ENCODE peak calls at places on chromosomes 12 and 14, in five cellular contexts. R, Y, C, A and K are unnamed samples.
A peak's percentile ranks its signal among the peaks of the same experiment; 100 is the strongest.

GRCh38 chr12:81209001-81209400 is 131.1 kb downstream of the ACSS3 start:
- DNase-seq in R (peak; percentile 41), Y (no peak), C (no peak), A (no peak), K (peak; percentile 9)

GRCh38 chr12:65524666-65525065 is 246.2 kb downstream of the MSRB3 start:
- DNase-seq in R (peak; percentile 82), Y (no peak), C (no peak), A (no peak), K (peak; percentile 71)

GRCh38 chr14:23358042-23358441 is 5.4 kb upstream of the SLC22A17 start:
- DNase-seq in R (no peak), Y (no peak), C (peak; percentile 10), A (no peak), K (no peak)

GRCh38 chr14:105021656-105022275 is 883 bp upstream of the CDCA4 start:
- DNase-seq in R (no peak), Y (no peak), C (peak; percentile 70), A (peak; percentile 64), K (no peak)

GRCh38 chr12:54053625-54054441 is at the start of gene HOXC4:
- DNase-seq in R (no peak), Y (no peak), C (peak; percentile 69), A (peak; percentile 21), K (no peak)

GRCh38 chr12:11722071-11722470 is 72.6 kb downstream of the ETV6 start:
- DNase-seq in R (no peak), Y (no peak), C (no peak), A (no peak), K (no peak)

GRCh38 chr12:80064269-80064668 is 35.1 kb upstream of the OTOGL start:
- DNase-seq in R (peak; percentile 56), Y (no peak), C (no peak), A (no peak), K (no peak)

GRCh38 chr12:47066278-47067048 is 13.0 kb upstream of the PCED1B start:
- DNase-seq in R (no peak), Y (no peak), C (no peak), A (no peak), K (no peak)

GRCh38 chr14:25909361-25909760 is 688.5 kb downstream of the NOVA1 start:
- DNase-seq in R (no peak), Y (no peak), C (no peak), A (no peak), K (no peak)

GRCh38 chr12:24557738-24558137 is 391.2 kb downstream of the BCAT1 start:
- DNase-seq in R (no peak), Y (no peak), C (no peak), A (no peak), K (no peak)

GRCh38 chr12:20377750-20378149 is 9.4 kb downstream of the PDE3A start:
- DNase-seq in R (no peak), Y (no peak), C (no peak), A (no peak), K (no peak)

GRCh38 chr14:20332386-20332945 is 613 bp downstream of the CCNB1IP1 start:
- DNase-seq in R (no peak), Y (no peak), C (no peak), A (peak; percentile 11), K (no peak)

GRCh38 chr14:59293934-59294661 is 105.6 kb downstream of the DAAM1 start:
- DNase-seq in R (no peak), Y (no peak), C (no peak), A (no peak), K (no peak)

GRCh38 chr12:121800694-121801600 is 2.9 kb upstream of the SETD1B start:
- DNase-seq in R (peak; percentile 70), Y (no peak), C (peak; percentile 90), A (peak; percentile 85), K (no peak)

GRCh38 chr14:91858536-91859275 is 8.6 kb downstream of the TC2N start:
- DNase-seq in R (peak; percentile 40), Y (no peak), C (no peak), A (no peak), K (peak; percentile 73)

GRCh38 chr12:39573971-39574370 is 45.6 kb downstream of the ABCD2 start:
- DNase-seq in R (no peak), Y (no peak), C (no peak), A (no peak), K (no peak)

GRCh38 chr14:71662291-71662790 is 269.9 kb upstream of the RGS6 start:
- DNase-seq in R (no peak), Y (no peak), C (no peak), A (no peak), K (no peak)

GRCh38 chr12:52295663-52296062 is 4.3 kb upstream of the KRT81 start:
- DNase-seq in R (no peak), Y (no peak), C (peak; percentile 11), A (no peak), K (no peak)

GRCh38 chr14:29926228-29926627 is 1.4 kb downstream of the PRKD1 start:
- DNase-seq in R (no peak), Y (no peak), C (no peak), A (no peak), K (no peak)

GRCh38 chr14:95519699-95520098 is 3.2 kb upstream of the SYNE3 start:
- DNase-seq in R (peak; percentile 59), Y (no peak), C (peak; percentile 88), A (peak; percentile 71), K (peak; percentile 71)

GRCh38 chr12:1318327-1319031 is 275.9 kb downstream of the FBXL14 start:
- DNase-seq in R (peak; percentile 2), Y (no peak), C (no peak), A (no peak), K (peak; percentile 29)

GRCh38 chr12:238116-238515 is 24.2 kb upstream of the SLC6A12 start:
- DNase-seq in R (no peak), Y (no peak), C (no peak), A (no peak), K (no peak)

GRCh38 chr12:53051058-53051880 is 1.4 kb downstream of the TNS2 start:
- DNase-seq in R (peak; percentile 63), Y (no peak), C (peak; percentile 75), A (peak; percentile 57), K (no peak)

GRCh38 chr12:71694099-71694820 is 8.4 kb downstream of the TMEM19 start:
- DNase-seq in R (no peak), Y (no peak), C (no peak), A (peak; percentile 28), K (no peak)

GRCh38 chr12:21183721-21184275 is 52.8 kb downstream of the SLCO1B1 start:
- DNase-seq in R (no peak), Y (no peak), C (no peak), A (no peak), K (no peak)

GRCh38 chr12:12718853-12719252 is 1.7 kb downstream of the CDKN1B start:
- DNase-seq in R (no peak), Y (no peak), C (no peak), A (no peak), K (no peak)

GRCh38 chr12:94560416-94561221 is 89.7 kb downstream of the TMCC3 start:
- DNase-seq in R (peak; percentile 67), Y (peak; percentile 74), C (peak; percentile 78), A (peak; percentile 61), K (no peak)

GRCh38 chr12:108779998-108780688 is 48.8 kb upstream of the CORO1C start:
- DNase-seq in R (no peak), Y (no peak), C (no peak), A (no peak), K (peak; percentile 19)

GRCh38 chr12:52277486-52278245 is 3.2 kb downstream of the KRT86 start:
- DNase-seq in R (no peak), Y (no peak), C (peak; percentile 34), A (no peak), K (no peak)

GRCh38 chr14:101755591-101756324 is 5.8 kb upstream of the PPP2R5C start:
- DNase-seq in R (no peak), Y (no peak), C (no peak), A (no peak), K (no peak)

GRCh38 chr12:91037301-91037700 is 20.5 kb downstream of the KERA start:
- DNase-seq in R (no peak), Y (no peak), C (no peak), A (no peak), K (peak; percentile 81)

GRCh38 chr12:95908573-95908972 is 33.8 kb downstream of the CCDC38 start:
- DNase-seq in R (no peak), Y (no peak), C (no peak), A (no peak), K (no peak)

GRCh38 chr14:38127356-38127755 is 80.3 kb upstream of the SSTR1 start:
- DNase-seq in R (no peak), Y (no peak), C (no peak), A (no peak), K (no peak)

GRCh38 chr12:51171884-51172514 is 936 bp downstream of the TFCP2 start:
- DNase-seq in R (peak; percentile 20), Y (no peak), C (peak; percentile 49), A (peak; percentile 24), K (no peak)

DNA sequence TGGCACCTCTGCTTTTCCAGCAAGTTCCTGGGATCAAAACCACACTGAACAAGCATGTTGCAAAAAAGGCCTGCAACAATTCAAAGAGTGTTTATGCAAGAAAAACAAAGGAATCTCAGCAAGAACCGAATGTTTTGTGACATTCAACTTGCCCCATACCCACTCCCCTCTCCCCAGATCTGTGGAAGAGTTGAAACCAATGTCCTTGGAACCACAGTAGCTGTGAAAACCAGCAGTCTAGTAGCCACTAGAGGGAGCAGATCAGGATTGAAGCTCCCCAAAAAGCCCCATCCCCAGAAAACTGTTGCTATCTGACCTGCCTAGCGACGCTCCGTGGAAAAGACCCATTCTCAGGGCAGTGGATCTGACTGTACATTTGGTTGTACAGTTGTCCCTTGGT is 27.1 kb downstream of the PRKAB1 start:
- DNase-seq in R (peak; percentile 5), Y (no peak), C (no peak), A (no peak), K (no peak)
- TF ChIP-seq CTCF in R (peak; percentile 74), Y (peak; percentile 60), C (peak; percentile 42), A (peak; percentile 38), K (peak; percentile 69)

DNA sequence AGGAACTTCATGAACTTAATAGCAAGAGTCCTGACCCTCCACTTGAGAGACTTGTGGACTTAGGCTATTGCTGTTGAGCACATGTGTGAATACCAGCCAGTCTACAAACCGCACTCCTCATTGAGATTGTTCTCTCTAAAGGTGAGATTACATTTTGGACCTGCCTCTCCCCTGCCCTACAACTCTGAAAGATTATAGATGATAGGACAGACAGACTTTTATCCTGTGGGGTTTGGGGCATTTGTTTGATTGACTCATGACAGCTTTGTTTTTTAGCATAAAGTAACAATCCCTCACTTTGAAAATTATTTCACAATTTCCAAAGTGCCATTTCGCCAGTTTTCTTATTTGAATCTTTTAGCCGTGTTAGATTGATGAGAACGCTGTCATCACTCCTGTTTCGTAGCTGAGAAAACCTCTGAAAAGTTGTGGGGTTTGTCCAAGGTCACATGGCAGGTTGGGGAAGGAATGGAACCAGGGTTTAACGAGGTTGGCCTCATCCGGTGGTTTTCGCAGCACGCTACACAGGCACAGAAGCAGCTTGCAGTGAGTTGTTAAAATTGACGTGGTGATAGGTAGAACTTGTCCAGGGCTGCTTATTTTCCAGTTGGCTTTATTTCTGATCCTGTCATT is 836 bp downstream of the EVL start:
- DNase-seq in R (no peak), Y (no peak), C (peak; percentile 91), A (peak; percentile 66), K (no peak)
- H3K4me3 ChIP-seq in R (no peak overlapping the region), Y (no peak overlapping the region), C (peak overlapping the region; percentile 51), A (no peak overlapping the region), K (no peak overlapping the region)

GRCh38 chr14:75653563-75653962 is 7.1 kb downstream of the ERG28 start:
- DNase-seq in R (no peak), Y (no peak), C (no peak), A (no peak), K (no peak)
- H3K27me3 ChIP-seq in R (no peaks in the 10 kb centered on the region), Y (no peaks in the 10 kb centered on the region), C (no peaks in the 10 kb centered on the region), A (no peaks in the 10 kb centered on the region), K (no peaks in the 10 kb centered on the region)

GRCh38 chr12:92603741-92604432 is 98.9 kb upstream of the PLEKHG7 start:
- DNase-seq in R (peak; percentile 11), Y (no peak), C (no peak), A (no peak), K (no peak)
- TF ChIP-seq CTCF in R (peak; percentile 47), Y (no peak), C (no peak), A (no peak), K (peak; percentile 5)